ENCODE peak calls at places on chromosomes 16 and 17, in seven cellular contexts. J is body of pancreas, D is psoas muscle, L is Panc1, O is neural progenitor cell, I is transverse colon, F is mesothelial cell of epicardium. Y is an unnamed sample.
A peak's percentile ranks its signal among the peaks of the same experiment; 100 is the strongest.

GRCh38 chr16:49458221-49458620 is 84.6 kb downstream of the C16orf78 start:
- DNase-seq in J (no peak), D (peak; percentile 19), L (no peak), O (no peak), I (no peak), F (no peak), Y (no peak)

GRCh38 chr16:85900031-85900792 is 1.2 kb downstream of the IRF8 start:
- DNase-seq in J (peak; percentile 32), D (no peak), L (no peak), O (no peak), I (no peak), F (no peak), Y (no peak)

GRCh38 chr17:9797965-9798364 is 6.6 kb upstream of the DHRS7C start:
- DNase-seq in J (no peak), D (no peak), L (no peak), O (no peak), I (no peak), F (no peak), Y (no peak)

GRCh38 chr16:46627746-46628145 is 6.6 kb upstream of the SHCBP1 start:
- DNase-seq in J (no peak), D (no peak), L (no peak), O (no peak), I (no peak), F (no peak), Y (no peak)

GRCh38 chr16:71771571-71771970 is 37.1 kb downstream of the AP1G1 start:
- DNase-seq in J (no peak), D (no peak), L (no peak), O (no peak), I (no peak), F (no peak), Y (no peak)

GRCh38 chr17:17682737-17683675 is 1.7 kb downstream of the RAI1 start:
- DNase-seq in J (peak; percentile 81), D (peak; percentile 79), L (no peak), O (peak; percentile 82), I (peak; percentile 75), F (peak; percentile 69), Y (peak; percentile 63)

GRCh38 chr17:5821057-5821456 is 236.7 kb upstream of the NLRP1 start:
- DNase-seq in J (no peak), D (no peak), L (peak; percentile 51), O (no peak), I (no peak), F (no peak), Y (no peak)

GRCh38 chr17:69870751-69871199 is 204.2 kb upstream of the KCNJ16 start:
- DNase-seq in J (no peak), D (no peak), L (no peak), O (peak; percentile 62), I (no peak), F (no peak), Y (no peak)

GRCh38 chr16:85906349-85906748 is 7.4 kb downstream of the IRF8 start:
- DNase-seq in J (peak; percentile 22), D (no peak), L (no peak), O (no peak), I (no peak), F (no peak), Y (no peak)

GRCh38 chr17:36755586-36755985 is 154.2 kb downstream of the MRM1 start:
- DNase-seq in J (peak; percentile 11), D (no peak), L (no peak), O (peak; percentile 70), I (peak; percentile 67), F (no peak), Y (peak; percentile 84)

GRCh38 chr16:8299635-8300034 is 290.7 kb downstream of the TMEM114 start:
- DNase-seq in J (no peak), D (no peak), L (no peak), O (no peak), I (no peak), F (no peak), Y (no peak)

GRCh38 chr17:76420356-76421053 is 32.4 kb downstream of the UBE2O start:
- DNase-seq in J (no peak), D (no peak), L (no peak), O (no peak), I (no peak), F (no peak), Y (no peak)

GRCh38 chr17:27153005-27153404 is 140.9 kb upstream of the WSB1 start:
- DNase-seq in J (no peak), D (peak; percentile 23), L (no peak), O (no peak), I (no peak), F (no peak), Y (no peak)

GRCh38 chr17:52026075-52026474 is 132.4 kb downstream of the CA10 start:
- DNase-seq in J (no peak), D (no peak), L (no peak), O (no peak), I (no peak), F (no peak), Y (no peak)

GRCh38 chr16:27747946-27748345 is 198.0 kb downstream of the KATNIP start:
- DNase-seq in J (no peak), D (no peak), L (no peak), O (no peak), I (no peak), F (no peak), Y (no peak)

GRCh38 chr17:6163632-6164319 is 93.6 kb downstream of the WSCD1 start:
- DNase-seq in J (peak; percentile 14), D (no peak), L (no peak), O (no peak), I (no peak), F (no peak), Y (no peak)

GRCh38 chr16:62213763-62214162 is 177.5 kb upstream of the CDH8 start:
- DNase-seq in J (no peak), D (no peak), L (no peak), O (peak; percentile 43), I (no peak), F (no peak), Y (no peak)

GRCh38 chr17:45138911-45139532 is 3.5 kb downstream of the ACBD4 start:
- DNase-seq in J (no peak), D (peak; percentile 36), L (no peak), O (peak; percentile 71), I (no peak), F (no peak), Y (no peak)

GRCh38 chr17:74785981-74786360 is 9.8 kb upstream of the NAT9 start:
- DNase-seq in J (no peak), D (no peak), L (no peak), O (no peak), I (no peak), F (no peak), Y (no peak)

GRCh38 chr17:74780443-74781238 is 4.5 kb upstream of the NAT9 start:
- DNase-seq in J (no peak), D (no peak), L (no peak), O (peak; percentile 74), I (no peak), F (no peak), Y (peak; percentile 45)

GRCh38 chr17:74786411-74787097 is 10.4 kb upstream of the NAT9 start:
- DNase-seq in J (no peak), D (no peak), L (no peak), O (no peak), I (no peak), F (no peak), Y (no peak)

GRCh38 chr17:74782571-74782970 is 6.4 kb upstream of the NAT9 start:
- DNase-seq in J (no peak), D (no peak), L (no peak), O (no peak), I (no peak), F (no peak), Y (no peak)

DNA sequence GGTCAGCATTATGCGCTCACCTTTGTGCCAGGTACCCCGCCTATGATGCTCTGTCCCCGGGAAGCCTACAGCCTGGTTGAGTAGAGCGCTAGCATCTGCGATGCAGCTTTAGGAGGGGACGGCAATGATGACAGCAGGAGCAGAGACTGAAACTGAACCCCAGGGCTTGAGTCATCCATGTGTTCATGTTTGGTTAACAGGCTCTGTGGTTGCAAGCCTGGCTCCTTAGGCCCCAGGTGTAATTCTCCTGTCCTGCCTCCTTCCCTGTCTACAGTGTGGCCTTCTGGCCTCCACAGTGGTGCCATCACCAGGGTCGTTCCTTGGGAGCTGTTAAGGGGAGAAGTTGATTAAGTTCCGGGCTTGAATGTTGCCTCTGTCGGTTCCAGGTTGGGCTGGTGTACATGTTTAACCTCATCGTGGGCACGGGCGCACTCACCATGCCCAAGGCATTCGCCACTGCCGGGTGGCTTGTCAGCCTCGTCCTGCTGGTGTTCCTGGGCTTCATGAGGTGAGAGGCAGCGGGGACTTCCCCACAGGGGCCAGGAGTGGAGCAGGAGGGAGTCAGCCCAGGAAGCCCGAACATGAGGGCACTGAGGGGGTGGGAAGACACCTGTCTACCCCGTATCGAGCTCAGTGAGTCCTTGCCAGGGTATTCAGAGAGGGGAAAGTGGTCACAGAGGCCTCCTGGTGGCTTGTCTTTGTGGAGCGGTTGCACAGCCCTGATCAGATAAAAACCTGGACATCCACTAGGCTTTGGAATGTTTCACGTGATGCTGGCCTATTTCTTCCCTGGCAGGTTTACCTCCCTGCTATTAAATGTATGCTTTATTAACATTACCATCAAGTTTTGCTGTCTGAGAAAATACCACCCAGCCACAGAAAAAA is 9.2 kb upstream of the NAT9 start:
- DNase-seq in J (no peak), D (no peak), L (no peak), O (no peak), I (no peak), F (no peak), Y (no peak)
- TF ChIP-seq CTCF in J (no peak), D (no peak), L (no peak), O (no peak), I (no peak), F (no peak), Y (no peak)

GRCh38 chr17:56656961-56657360 is 63.5 kb downstream of the NOG start:
- DNase-seq in J (no peak), D (no peak), L (no peak), O (no peak), I (no peak), F (no peak), Y (no peak)

GRCh38 chr17:56652608-56653007 is 59.1 kb downstream of the NOG start:
- DNase-seq in J (no peak), D (no peak), L (no peak), O (no peak), I (no peak), F (no peak), Y (no peak)

GRCh38 chr17:56648814-56649213 is 55.3 kb downstream of the NOG start:
- DNase-seq in J (no peak), D (no peak), L (no peak), O (no peak), I (no peak), F (no peak), Y (no peak)

GRCh38 chr17:56658648-56659047 is 65.1 kb downstream of the NOG start:
- DNase-seq in J (no peak), D (no peak), L (no peak), O (no peak), I (no peak), F (no peak), Y (no peak)

GRCh38 chr17:56653877-56654276 is 60.4 kb downstream of the NOG start:
- DNase-seq in J (no peak), D (no peak), L (peak; percentile 39), O (peak; percentile 82), I (no peak), F (no peak), Y (peak; percentile 44)
- TF ChIP-seq CTCF in J (peak; percentile 12), D (peak; percentile 35), L (peak; percentile 79), O (peak; percentile 78), I (peak; percentile 19), F (peak; percentile 43), Y (peak; percentile 29)

GRCh38 chr17:80030730-80031410 is 4.8 kb downstream of the TBC1D16 start:
- DNase-seq in J (peak; percentile 98), D (no peak), L (no peak), O (no peak), I (peak; percentile 74), F (no peak), Y (peak; percentile 80)
- TF ChIP-seq CTCF in J (no peak), D (no peak), L (no peak), O (no peak), I (no peak), F (no peak), Y (no peak)

GRCh38 chr17:41777157-41777578 is 9.3 kb downstream of the JUP start:
- DNase-seq in J (peak; percentile 60), D (peak; percentile 85), L (no peak), O (peak; percentile 60), I (peak; percentile 41), F (no peak), Y (peak; percentile 67)
- TF ChIP-seq CTCF in J (peak; percentile 13), D (peak; percentile 37), L (no peak), O (no peak), I (no peak), F (no peak), Y (no peak)